ENCODE peak calls at places on chromosome 5, in five cellular contexts. J, L, S, T and G are unnamed samples.

GRCh38 chr5:142012792-142013388 is at the start of gene GNPDA1:
- DNase-seq in J (peak; percentile 82), L (peak; percentile 84), S (peak; percentile 49), T (no peak), G (no peak)

GRCh38 chr5:136246632-136247031 is 53.7 kb upstream of the SMIM32 start:
- DNase-seq in J (no peak), L (no peak), S (no peak), T (no peak), G (no peak)

GRCh38 chr5:50463047-50463446 is 22.0 kb upstream of the EMB start:
- DNase-seq in J (no peak), L (no peak), S (no peak), T (no peak), G (no peak)

GRCh38 chr5:128407956-128408355 is 130.1 kb downstream of the FBN2 start:
- DNase-seq in J (no peak), L (no peak), S (no peak), T (no peak), G (no peak)

GRCh38 chr5:41270423-41271251 is 57.3 kb upstream of the C6 start:
- DNase-seq in J (peak; percentile 71), L (peak; percentile 48), S (peak; percentile 33), T (peak; percentile 64), G (no peak)

GRCh38 chr5:65113766-65114165 is 345.0 kb downstream of the CWC27 start:
- DNase-seq in J (no peak), L (no peak), S (no peak), T (no peak), G (no peak)

GRCh38 chr5:89580976-89581375 is 698.0 kb upstream of the MEF2C start:
- DNase-seq in J (no peak), L (no peak), S (no peak), T (no peak), G (no peak)

GRCh38 chr5:133789428-133789827 is 177.1 kb upstream of the FSTL4 start:
- DNase-seq in J (no peak), L (no peak), S (no peak), T (no peak), G (no peak)

GRCh38 chr5:134913795-134914194 is 8.9 kb downstream of the PCBD2 start:
- DNase-seq in J (no peak), L (no peak), S (no peak), T (no peak), G (no peak)

GRCh38 chr5:166795756-166796155 is 1495.7 kb upstream of the WWC1 start:
- DNase-seq in J (no peak), L (no peak), S (no peak), T (no peak), G (no peak)
- H3K4me1 ChIP-seq in J (no peaks in the 10 kb centered on the region), L (no peaks in the 10 kb centered on the region), S (no peaks in the 10 kb centered on the region), T (no peaks in the 10 kb centered on the region), G (no peaks in the 10 kb centered on the region)

GRCh38 chr5:44603496-44604272 is 205.1 kb upstream of the MRPS30 start:
- DNase-seq in J (no peak), L (no peak), S (peak; percentile 0), T (no peak), G (peak; percentile 22)
- TF ChIP-seq CTCF in J (no peak), L (no peak), S (no peak), T (peak; percentile 21), G (no peak)

GRCh38 chr5:132461235-132461634 is 29.3 kb downstream of the IRF1 start:
- DNase-seq in J (no peak), L (no peak), S (no peak), T (no peak), G (no peak)
- H3K4me1 ChIP-seq in J (peaks cover 91% of the 10 kb centered on the region), L (peaks cover 86% of the 10 kb centered on the region), S (peaks cover 44% of the 10 kb centered on the region), T (peaks cover 18% of the 10 kb centered on the region), G (peaks cover 37% of the 10 kb centered on the region)

GRCh38 chr5:163569284-163569683 is 63.9 kb downstream of the MAT2B start:
- DNase-seq in J (no peak), L (no peak), S (no peak), T (no peak), G (peak; percentile 24)
- TF ChIP-seq CTCF in J (no peak), L (no peak), S (no peak), T (peak; percentile 15), G (peak; percentile 51)

GRCh38 chr5:176531902-176532493 is 5.2 kb downstream of the RNF44 start:
- DNase-seq in J (no peak), L (no peak), S (no peak), T (no peak), G (no peak)
- H3K4me1 ChIP-seq in J (peaks cover 70% of the 10 kb centered on the region), L (peaks cover 27% of the 10 kb centered on the region), S (peaks cover 16% of the 10 kb centered on the region), T (peaks cover 45% of the 10 kb centered on the region), G (peaks cover 18% of the 10 kb centered on the region)